ENCODE peak calls at places on chromosomes 11 and 22, in five cellular contexts. P is A549, E is mammary epithelial cell, U is mesendoderm, B is GM23248. W is an unnamed sample.

GRCh38 chr11:27646051-27646818 is 54.0 kb downstream of the BDNF start:
- DNase-seq in B (peak; percentile 33), U (no peak), P (no peak), E (peak; percentile 40), W (no peak)

GRCh38 chr11:23288001-23288783 is 427.9 kb upstream of the CCDC179 start:
- DNase-seq in B (peak; percentile 89), P (no peak), U (no peak), E (peak; percentile 72), W (no peak)

GRCh38 chr22:32617883-32618282 is 143.3 kb downstream of the FBXO7 start:
- DNase-seq in E (no peak), P (no peak), U (no peak), B (no peak), W (no peak)

GRCh38 chr11:27460158-27460565 is 12.4 kb downstream of the LGR4 start:
- DNase-seq in U (no peak), E (no peak), P (no peak), B (no peak), W (no peak)

GRCh38 chr11:44564198-44564597 is 1.3 kb upstream of the CD82 start:
- DNase-seq in B (peak; percentile 11), E (peak; percentile 71), P (no peak), U (no peak), W (no peak)

GRCh38 chr11:2775083-2775625 is 75.4 kb upstream of the KCNQ1OT1 start:
- DNase-seq in E (no peak), P (no peak), U (no peak), B (no peak), W (no peak)

GRCh38 chr11:102318469-102318868 is 1.2 kb downstream of the BIRC3 start:
- DNase-seq in B (peak; percentile 39), U (no peak), P (peak; percentile 50), E (peak; percentile 38), W (no peak)

GRCh38 chr22:46023558-46023981 is 46.6 kb upstream of the WNT7B start:
- DNase-seq in P (no peak), E (no peak), U (peak; percentile 68), B (peak; percentile 69), W (no peak)

GRCh38 chr11:89495951-89496350 is 4.8 kb upstream of the NOX4 start:
- DNase-seq in U (peak; percentile 90), B (peak; percentile 82), P (no peak), E (peak; percentile 25), W (no peak)

GRCh38 chr11:23284626-23285025 is 424.4 kb upstream of the CCDC179 start:
- DNase-seq in B (peak; percentile 68), P (no peak), E (no peak), U (no peak), W (no peak)

GRCh38 chr11:824942-825341 is 2.8 kb upstream of the CRACR2B start:
- DNase-seq in B (no peak), E (no peak), U (no peak), P (no peak), W (no peak)

GRCh38 chr22:44245438-44245837 is 64.7 kb downstream of the PARVG start:
- DNase-seq in U (no peak), P (no peak), E (no peak), B (no peak), W (no peak)

GRCh38 chr11:88384678-88385015 is 47.1 kb upstream of the CTSC start:
- DNase-seq in B (peak; percentile 19), E (peak; percentile 49), P (no peak), U (peak; percentile 25), W (no peak)
- H3K4me2 ChIP-seq in B (no peak overlapping the region), E (peak overlapping the region; percentile 73), P (peak overlapping the region; percentile 70), U (no peak overlapping the region), W (no peak overlapping the region)

GRCh38 chr11:77407613-77408012 is 66.3 kb downstream of the PAK1 start:
- DNase-seq in B (peak; percentile 97), E (peak; percentile 82), U (peak; percentile 37), P (peak; percentile 17), W (no peak)
- H3K4me2 ChIP-seq in B (peak overlapping the region; percentile 25), E (peak overlapping the region; percentile 57), U (no peak overlapping the region), P (peak overlapping the region; percentile 56), W (no peak overlapping the region)

GRCh38 chr11:3830741-3831140 is 10.0 kb downstream of the RHOG start:
- DNase-seq in U (no peak), P (no peak), E (no peak), B (no peak), W (no peak)

GRCh38 chr11:3831378-3832239 is 9.2 kb downstream of the RHOG start:
- DNase-seq in E (no peak), U (no peak), P (no peak), B (no peak), W (no peak)

GRCh38 chr11:3827434-3828186 is 13.1 kb downstream of the RHOG start:
- DNase-seq in U (no peak), B (no peak), E (no peak), P (no peak), W (no peak)

GRCh38 chr11:3832816-3833215 is 7.9 kb downstream of the RHOG start:
- DNase-seq in B (no peak), E (no peak), U (no peak), P (no peak), W (no peak)

DNA sequence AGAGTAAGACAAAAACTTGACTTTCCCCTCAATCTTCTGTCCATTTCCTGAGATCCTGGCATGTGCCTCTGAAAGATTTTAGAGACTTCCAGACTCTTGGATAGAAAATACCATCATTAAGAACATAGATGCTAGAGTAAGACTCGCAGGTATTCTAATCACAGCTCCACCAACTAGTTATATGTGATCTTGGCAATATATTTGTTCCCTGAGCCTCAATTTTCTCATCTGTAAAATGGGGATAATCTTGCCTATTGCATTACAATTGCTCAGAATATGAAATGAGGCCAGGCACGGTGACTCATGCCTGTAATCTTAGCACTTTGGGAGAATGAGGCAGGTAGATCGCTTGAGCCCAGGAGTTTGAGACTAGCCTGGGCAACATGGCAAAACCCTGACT is 10.7 kb downstream of the RHOG start:
- DNase-seq in P (no peak), B (no peak), E (no peak), U (no peak), W (no peak)
- H3K4me2 ChIP-seq in P (no peak overlapping the region), B (no peak overlapping the region), E (no peak overlapping the region), U (no peak overlapping the region), W (no peak overlapping the region)

GRCh38 chr11:110046759-110047386 is 46.3 kb upstream of the ZC3H12C start:
- DNase-seq in E (no peak), U (no peak), B (no peak), P (no peak), W (no peak)
- H3K4me2 ChIP-seq in E (no peak overlapping the region), U (no peak overlapping the region), B (no peak overlapping the region), P (no peak overlapping the region), W (no peak overlapping the region)

W was measured in Karpas-422.